ENCODE peak calls at places on chromosomes 6 and 20, in six cellular contexts. One of them, this sample, is unnamed.

GRCh38 chr6:19697744-19698290 is 139.4 kb upstream of the ID4 start:
- DNase-seq in ovary: no peak
- DNase-seq in transverse colon: no peak
- DNase-seq in A549: no peak
- DNase-seq in H1: no peak
- DNase-seq in suprapubic skin: no peak
- DNase-seq in this sample: no peak

GRCh38 chr6:158321960-158322359 is 9.7 kb downstream of the TULP4 start:
- DNase-seq in ovary: no peak
- DNase-seq in H1: no peak
- DNase-seq in suprapubic skin: no peak
- DNase-seq in transverse colon: no peak
- DNase-seq in A549: no peak
- DNase-seq in this sample: no peak

GRCh38 chr6:11999245-11999644 is 12.9 kb upstream of the HIVEP1 start:
- DNase-seq in suprapubic skin: no peak
- DNase-seq in H1: no peak
- DNase-seq in A549: no peak
- DNase-seq in ovary: no peak
- DNase-seq in transverse colon: no peak
- DNase-seq in this sample: no peak

GRCh38 chr20:22489614-22490286 is 94.6 kb downstream of the FOXA2 start:
- DNase-seq in suprapubic skin: no peak
- DNase-seq in transverse colon: no peak
- DNase-seq in ovary: no peak
- DNase-seq in A549: no peak
- DNase-seq in H1: no peak
- DNase-seq in this sample: no peak

GRCh38 chr6:1597924-1598323 is 11.8 kb upstream of the FOXC1 start:
- DNase-seq in transverse colon: no peak
- DNase-seq in ovary: no peak
- DNase-seq in A549: no peak
- DNase-seq in suprapubic skin: no peak
- DNase-seq in H1: no peak
- DNase-seq in this sample: no peak

GRCh38 chr6:118542184-118542952 is 5.7 kb upstream of the PLN start:
- DNase-seq in A549: no peak
- DNase-seq in transverse colon: no peak
- DNase-seq in suprapubic skin: no peak
- DNase-seq in ovary: no peak
- DNase-seq in H1: no peak
- DNase-seq in this sample: no peak

GRCh38 chr6:14283600-14284235 is 166.1 kb downstream of the CD83 start:
- DNase-seq in A549: no peak
- DNase-seq in transverse colon: no peak
- DNase-seq in suprapubic skin: no peak
- DNase-seq in ovary: no peak
- DNase-seq in H1: no peak
- DNase-seq in this sample: no peak

GRCh38 chr20:36604952-36605308 is 649 bp upstream of the RAB5IF start:
- DNase-seq in ovary: peak
- DNase-seq in transverse colon: peak
- DNase-seq in A549: no peak
- DNase-seq in H1: no peak
- DNase-seq in suprapubic skin: peak
- DNase-seq in this sample: no peak

GRCh38 chr6:33430991-33431879 is 11.4 kb downstream of the SYNGAP1 start:
- DNase-seq in transverse colon: peak
- DNase-seq in H1: no peak
- DNase-seq in ovary: peak
- DNase-seq in suprapubic skin: no peak
- DNase-seq in A549: peak
- DNase-seq in this sample: no peak

GRCh38 chr20:10927936-10928860 is 254.4 kb upstream of the JAG1 start:
- DNase-seq in H1: no peak
- DNase-seq in ovary: no peak
- DNase-seq in A549: no peak
- DNase-seq in suprapubic skin: no peak
- DNase-seq in transverse colon: no peak
- DNase-seq in this sample: no peak

GRCh38 chr20:50704514-50704913 is 13.2 kb upstream of the RIPOR3 start:
- DNase-seq in ovary: no peak
- DNase-seq in H1: no peak
- DNase-seq in suprapubic skin: no peak
- DNase-seq in A549: no peak
- DNase-seq in transverse colon: no peak
- DNase-seq in this sample: no peak

GRCh38 chr6:108555399-108556052 is 5.2 kb upstream of the FOXO3 start:
- DNase-seq in transverse colon: no peak
- DNase-seq in ovary: no peak
- DNase-seq in suprapubic skin: no peak
- DNase-seq in H1: no peak
- DNase-seq in A549: no peak
- DNase-seq in this sample: no peak

GRCh38 chr6:55176958-55177357 is 2.6 kb downstream of the HCRTR2 start:
- DNase-seq in transverse colon: no peak
- DNase-seq in ovary: no peak
- DNase-seq in A549: no peak
- DNase-seq in suprapubic skin: no peak
- DNase-seq in H1: no peak
- DNase-seq in this sample: no peak

GRCh38 chr6:166638566-166638965 is 11.5 kb upstream of the RPS6KA2 start:
- DNase-seq in ovary: no peak
- DNase-seq in A549: no peak
- DNase-seq in H1: no peak
- DNase-seq in transverse colon: no peak
- DNase-seq in suprapubic skin: no peak
- DNase-seq in this sample: no peak

GRCh38 chr6:166637806-166638458 is 10.9 kb upstream of the RPS6KA2 start:
- DNase-seq in transverse colon: no peak
- DNase-seq in suprapubic skin: no peak
- DNase-seq in A549: no peak
- DNase-seq in H1: no peak
- DNase-seq in ovary: no peak
- DNase-seq in this sample: no peak

GRCh38 chr6:166639921-166640320 is 12.9 kb upstream of the RPS6KA2 start:
- DNase-seq in A549: no peak
- DNase-seq in ovary: no peak
- DNase-seq in transverse colon: no peak
- DNase-seq in suprapubic skin: no peak
- DNase-seq in H1: no peak
- DNase-seq in this sample: no peak

GRCh38 chr6:166642646-166643045 is 15.6 kb upstream of the RPS6KA2 start:
- DNase-seq in suprapubic skin: no peak
- DNase-seq in transverse colon: no peak
- DNase-seq in A549: no peak
- DNase-seq in H1: no peak
- DNase-seq in ovary: no peak
- DNase-seq in this sample: no peak

DNA sequence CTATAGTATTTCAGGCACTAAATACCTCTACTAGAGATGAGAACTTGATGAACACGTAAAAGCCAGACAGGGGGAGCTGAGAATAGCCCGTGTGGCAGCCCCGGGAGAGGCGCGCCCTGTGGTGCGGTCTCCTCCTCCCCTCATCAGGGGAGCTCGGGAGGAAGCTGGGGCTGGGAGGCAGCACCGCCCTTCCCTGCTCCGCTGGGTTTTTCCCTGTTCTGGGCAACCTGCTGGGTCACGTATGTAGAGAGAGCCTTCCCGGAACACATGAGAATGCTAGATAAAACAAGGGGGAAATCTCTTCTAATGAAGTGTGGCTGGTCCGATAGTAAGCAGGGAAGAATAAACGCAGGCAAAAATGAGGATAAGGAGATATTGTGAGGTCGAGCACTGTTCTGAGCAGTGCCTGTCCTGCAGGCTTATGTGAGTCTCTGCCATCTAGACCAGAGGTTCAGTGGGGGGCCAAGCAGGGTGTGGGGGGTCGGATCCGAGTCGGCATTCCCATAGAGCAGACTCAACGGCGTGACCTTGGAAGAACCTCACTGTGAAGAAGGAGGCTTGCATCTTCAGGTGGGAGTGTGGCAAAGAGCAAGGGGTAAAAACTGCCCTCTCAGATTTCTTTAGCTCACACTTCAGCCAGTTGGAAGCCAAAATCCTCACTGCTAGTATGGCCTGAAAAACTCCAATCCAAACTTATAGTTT is 13.4 kb upstream of the RPS6KA2 start:
- DNase-seq in transverse colon: no peak
- DNase-seq in A549: no peak
- DNase-seq in ovary: peak
- DNase-seq in suprapubic skin: no peak
- DNase-seq in H1: no peak
- DNase-seq in this sample: no peak
- TF ChIP-seq EP300 in transverse colon: no peak
- TF ChIP-seq EP300 in A549: no peak
- TF ChIP-seq EP300 in ovary: no peak
- TF ChIP-seq EP300 in suprapubic skin: no peak
- TF ChIP-seq EP300 in H1: no peak
- TF ChIP-seq EP300 in this sample: no peak

GRCh38 chr6:130156908-130157307 is 65.8 kb downstream of the SAMD3 start:
- DNase-seq in ovary: no peak
- DNase-seq in transverse colon: no peak
- DNase-seq in A549: no peak
- DNase-seq in suprapubic skin: no peak
- DNase-seq in H1: no peak
- DNase-seq in this sample: no peak

GRCh38 chr6:130161627-130162404 is 60.9 kb downstream of the SAMD3 start:
- DNase-seq in suprapubic skin: no peak
- DNase-seq in transverse colon: no peak
- DNase-seq in A549: no peak
- DNase-seq in ovary: no peak
- DNase-seq in H1: no peak
- DNase-seq in this sample: no peak

GRCh38 chr6:130158061-130158460 is 64.7 kb downstream of the SAMD3 start:
- DNase-seq in ovary: no peak
- DNase-seq in transverse colon: no peak
- DNase-seq in H1: no peak
- DNase-seq in A549: no peak
- DNase-seq in suprapubic skin: no peak
- DNase-seq in this sample: no peak

GRCh38 chr6:130159876-130160415 is 62.8 kb downstream of the SAMD3 start:
- DNase-seq in H1: no peak
- DNase-seq in A549: no peak
- DNase-seq in suprapubic skin: no peak
- DNase-seq in transverse colon: no peak
- DNase-seq in ovary: no peak
- DNase-seq in this sample: no peak

GRCh38 chr6:130158548-130158947 is 64.2 kb downstream of the SAMD3 start:
- DNase-seq in A549: no peak
- DNase-seq in ovary: no peak
- DNase-seq in transverse colon: no peak
- DNase-seq in suprapubic skin: no peak
- DNase-seq in H1: no peak
- DNase-seq in this sample: no peak
- TF ChIP-seq EP300 in A549: no peak
- TF ChIP-seq EP300 in ovary: no peak
- TF ChIP-seq EP300 in transverse colon: no peak
- TF ChIP-seq EP300 in suprapubic skin: no peak
- TF ChIP-seq EP300 in H1: no peak
- TF ChIP-seq EP300 in this sample: no peak

GRCh38 chr6:2840794-2841061 is 935 bp downstream of the SERPINB1 start:
- DNase-seq in ovary: no peak
- DNase-seq in suprapubic skin: no peak
- DNase-seq in A549: no peak
- DNase-seq in transverse colon: no peak
- DNase-seq in H1: no peak
- DNase-seq in this sample: no peak

GRCh38 chr6:2843138-2843740 is 1.6 kb upstream of the SERPINB1 start:
- DNase-seq in A549: no peak
- DNase-seq in transverse colon: no peak
- DNase-seq in ovary: no peak
- DNase-seq in H1: no peak
- DNase-seq in suprapubic skin: no peak
- DNase-seq in this sample: no peak

GRCh38 chr6:2839982-2840793 is 1.5 kb downstream of the SERPINB1 start:
- DNase-seq in ovary: no peak
- DNase-seq in transverse colon: no peak
- DNase-seq in A549: no peak
- DNase-seq in suprapubic skin: no peak
- DNase-seq in H1: no peak
- DNase-seq in this sample: no peak

GRCh38 chr6:2842139-2842552 is 483 bp upstream of the SERPINB1 start:
- DNase-seq in H1: no peak
- DNase-seq in A549: no peak
- DNase-seq in transverse colon: no peak
- DNase-seq in ovary: no peak
- DNase-seq in suprapubic skin: no peak
- DNase-seq in this sample: no peak

DNA sequence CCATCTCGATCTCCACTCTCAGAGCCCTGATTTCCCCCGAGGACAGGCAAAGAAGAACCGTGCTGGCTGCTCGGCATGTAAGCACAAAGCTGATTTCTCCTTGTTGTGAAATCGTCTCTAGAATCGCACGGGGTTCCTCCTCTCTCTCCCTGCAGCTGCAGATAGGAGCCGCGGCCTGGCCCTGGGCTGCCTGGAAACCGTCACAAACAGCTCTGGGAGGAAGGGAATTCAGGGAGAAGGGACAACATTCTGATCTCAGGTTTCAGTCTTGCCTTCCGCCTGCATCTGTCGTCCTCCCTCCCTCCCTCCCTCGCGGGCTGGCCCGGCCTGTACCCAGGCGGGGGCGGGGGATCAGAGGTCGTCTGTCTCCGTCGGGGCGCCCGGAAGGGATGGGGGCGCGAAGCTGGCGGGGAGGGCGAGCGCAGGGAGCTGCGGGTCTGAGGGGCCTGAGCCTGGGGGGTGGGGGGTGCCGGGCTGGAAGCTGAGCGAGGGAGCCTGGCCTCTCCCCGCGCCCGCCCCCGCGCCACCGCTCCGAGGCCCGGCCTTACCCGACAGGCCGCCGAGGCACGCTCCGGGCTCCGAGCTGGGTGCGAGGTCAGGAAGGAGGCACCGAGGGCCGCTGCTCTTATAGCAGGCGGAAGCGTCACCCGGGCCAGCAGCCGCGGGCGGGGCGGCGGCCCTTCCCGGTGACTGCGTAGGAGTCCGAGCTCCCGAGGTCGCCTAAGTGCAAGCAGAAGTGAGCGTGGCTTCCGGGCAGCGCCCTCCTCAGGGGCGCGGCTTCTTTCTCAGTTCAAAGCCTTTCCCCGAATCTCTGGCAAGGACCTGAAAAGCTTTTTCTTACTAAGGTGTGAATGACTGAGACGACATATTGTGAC is at the start of gene SERPINB1:
- DNase-seq in H1: peak
- DNase-seq in suprapubic skin: peak
- DNase-seq in transverse colon: peak
- DNase-seq in A549: peak
- DNase-seq in ovary: peak
- DNase-seq in this sample: peak
- TF ChIP-seq EP300 in H1: no peak
- TF ChIP-seq EP300 in suprapubic skin: no peak
- TF ChIP-seq EP300 in transverse colon: peak
- TF ChIP-seq EP300 in A549: no peak
- TF ChIP-seq EP300 in ovary: peak
- TF ChIP-seq EP300 in this sample: peak

DNA sequence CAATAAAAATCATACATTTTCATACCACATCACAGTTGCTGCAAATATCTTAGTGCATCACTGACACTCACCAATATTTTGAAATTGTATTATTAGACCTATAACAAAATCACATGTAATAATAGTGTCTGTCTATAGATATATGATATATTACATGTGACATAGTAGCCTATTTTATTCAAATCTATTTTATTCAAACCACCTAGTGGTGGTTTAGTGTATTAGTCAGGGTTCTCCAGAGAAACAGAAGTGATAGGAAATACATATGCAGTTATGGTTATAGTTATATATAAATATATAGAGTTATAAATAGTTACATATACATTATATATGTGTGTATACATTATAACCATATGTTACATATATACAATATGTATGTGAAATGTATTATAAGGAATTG is 366.5 kb upstream of the ARID1B start:
- DNase-seq in A549: no peak
- DNase-seq in ovary: no peak
- DNase-seq in suprapubic skin: no peak
- DNase-seq in transverse colon: no peak
- DNase-seq in H1: no peak
- DNase-seq in this sample: no peak
- TF ChIP-seq EP300 in A549: no peak
- TF ChIP-seq EP300 in ovary: no peak
- TF ChIP-seq EP300 in suprapubic skin: no peak
- TF ChIP-seq EP300 in transverse colon: no peak
- TF ChIP-seq EP300 in H1: no peak
- TF ChIP-seq EP300 in this sample: no peak